ENCODE peak calls at places on chromosomes 4 and X, in five cellular contexts. D is stimulated activated CD4-positive, alpha-beta T cell treated with anti-CD3 and anti-CD28 coated beads, TNF-alpha, amount 100 ng/mL, for 1 hour; X is HCEC 1CT; H is SK-N-DZ; I is glomerular endothelial cell. C is an unnamed sample.

GRCh38 chr4:47330856-47331255 is 132.6 kb downstream of the COMMD8 start:
- DNase-seq in I (no peak), D (no peak), X (no peak), H (no peak), C (no peak)

GRCh38 chr4:3302164-3302785 is 9.5 kb downstream of the RGS12 start:
- DNase-seq in D (peak), H (no peak), X (no peak), I (no peak), C (no peak)

GRCh38 chrX:16114640-16115039 is 8.7 kb upstream of the GRPR start:
- DNase-seq in X (no peak), I (no peak), D (no peak), H (no peak), C (no peak)

GRCh38 chr4:147733614-147734344 is 1.9 kb downstream of the ARHGAP10 start:
- DNase-seq in D (no peak), X (peak), I (no peak), H (peak), C (no peak)

GRCh38 chrX:23816179-23816578 is 33.2 kb downstream of the SAT1 start:
- DNase-seq in D (no peak), I (no peak), H (no peak), X (no peak), C (no peak)

GRCh38 chrX:39848243-39848642 is 249.5 kb downstream of the BCOR start:
- DNase-seq in I (no peak), D (no peak), X (no peak), H (no peak), C (no peak)

GRCh38 chr4:74675673-74676279 is 118.5 kb downstream of the BTC start:
- DNase-seq in H (peak), D (no peak), I (peak), X (peak), C (no peak)

GRCh38 chr4:152540293-152540674 is 4.4 kb upstream of the FBXW7 start:
- DNase-seq in X (no peak), I (no peak), D (no peak), H (no peak), C (no peak)

GRCh38 chrX:1411331-1411730 is 19.4 kb upstream of the SLC25A6 start:
- DNase-seq in H (no peak), D (no peak), I (no peak), X (no peak), C (no peak)

GRCh38 chr4:36235306-36235705 is 9.0 kb downstream of the ARAP2 start:
- DNase-seq in I (no peak), X (no peak), D (no peak), H (no peak), C (no peak)

GRCh38 chrX:153735274-153735673 is 10.6 kb downstream of the ABCD1 start:
- DNase-seq in H (no peak), X (no peak), D (no peak), I (no peak), C (no peak)

GRCh38 chr4:2412534-2412884 is 5.9 kb downstream of the ZFYVE28 start:
- DNase-seq in H (no peak), I (no peak), D (peak), X (no peak), C (no peak)

GRCh38 chr4:118729287-118730286 is 44.4 kb downstream of the METTL14 start:
- DNase-seq in I (no peak), H (no peak), X (peak), D (no peak), C (no peak)

GRCh38 chr4:76373919-76374552 is 46.9 kb downstream of the CCDC158 start:
- DNase-seq in I (no peak), D (no peak), H (no peak), X (peak), C (no peak)

GRCh38 chr4:8045909-8046308 is 106.2 kb upstream of the AFAP1 start:
- DNase-seq in X (no peak), I (no peak), D (no peak), H (no peak), C (no peak)

GRCh38 chr4:89110541-89110985 is 770 bp upstream of the TIGD2 start:
- DNase-seq in D (no peak), X (no peak), I (no peak), H (peak), C (peak)

GRCh38 chr4:75950416-75950815 is 9.6 kb upstream of the NAAA start:
- DNase-seq in H (no peak), X (peak), I (no peak), D (no peak), C (no peak)

GRCh38 chr4:7892212-7893019 is 47.2 kb downstream of the AFAP1 start:
- DNase-seq in D (no peak), I (no peak), X (peak), H (peak), C (no peak)

GRCh38 chr4:138727704-138728103 is 287.9 kb upstream of the NOCT start:
- DNase-seq in D (no peak), X (peak), H (no peak), I (no peak), C (no peak)

GRCh38 chrX:47751670-47752069 is 85.0 kb upstream of the ZNF81 start:
- DNase-seq in X (peak), D (peak), H (peak), I (no peak), C (no peak)

GRCh38 chr4:7076694-7077082 is 8.8 kb upstream of the GRPEL1 start:
- DNase-seq in D (no peak), I (no peak), X (no peak), H (no peak), C (no peak)

GRCh38 chrX:72029473-72030411 is 102.0 kb downstream of the RTL5 start:
- DNase-seq in I (peak), X (peak), H (peak), D (no peak), C (no peak)

GRCh38 chrX:10198254-10198653 is 41.5 kb downstream of the CLCN4 start:
- DNase-seq in I (no peak), H (no peak), D (no peak), X (peak), C (no peak)

GRCh38 chr4:15233626-15234025 is 194.2 kb upstream of the C1QTNF7 start:
- DNase-seq in H (no peak), X (no peak), D (no peak), I (no peak), C (no peak)

GRCh38 chrX:71175531-71175930 is 30.9 kb downstream of the NLGN3 start:
- DNase-seq in I (no peak), X (no peak), D (no peak), H (no peak), C (no peak)

GRCh38 chr4:52076731-52077130 is 25.6 kb downstream of the SPATA18 start:
- DNase-seq in D (no peak), X (no peak), I (no peak), H (peak), C (no peak)

GRCh38 chr4:140331245-140331644 is 42.2 kb upstream of the SCOC start:
- DNase-seq in H (no peak), I (no peak), X (no peak), D (no peak), C (no peak)

GRCh38 chrX:2387614-2388239 is 113.0 kb downstream of the DHRSX start:
- DNase-seq in D (no peak), H (no peak), X (peak), I (peak), C (no peak)

GRCh38 chr4:153447175-153447887 is 18.8 kb upstream of the TMEM131L start:
- DNase-seq in D (no peak), I (no peak), H (no peak), X (no peak), C (no peak)

GRCh38 chrX:394830-395229 is 8.1 kb upstream of the PPP2R3B start:
- DNase-seq in D (no peak), H (no peak), I (no peak), X (no peak), C (no peak)